ENCODE peak calls at places on chromosomes 13 and 19, in eight cellular contexts. G is T-helper 22 cell; D is lower lobe of right lung; O is non-pigmented ciliary epithelial cell; F is CD8-positive, alpha-beta T cell; Y is left colon; I is HS-5; N is amniotic epithelial cell. K is an unnamed sample.

GRCh38 chr19:53945441-53945840 is 17.3 kb upstream of the CACNG8 start:
- DNase-seq in G (no peak), D (no peak), O (no peak), F (no peak), Y (no peak), I (no peak), N (peak; percentile 29), K (no peak)

GRCh38 chr19:29422047-29422446 is 103.7 kb upstream of the VSTM2B start:
- DNase-seq in G (no peak), D (no peak), O (no peak), F (no peak), Y (no peak), I (no peak), N (no peak), K (no peak)

GRCh38 chr19:5050016-5050656 is 81.2 kb downstream of the KDM4B start:
- DNase-seq in G (no peak), D (no peak), O (no peak), F (no peak), Y (no peak), I (no peak), N (no peak), K (no peak)

GRCh38 chr13:25249001-25249543 is 38.2 kb downstream of the MTMR6 start:
- DNase-seq in G (no peak), D (no peak), O (peak; percentile 22), F (no peak), Y (no peak), I (no peak), N (peak; percentile 89), K (no peak)

GRCh38 chr13:110644892-110645521 is 29.7 kb downstream of the NAXD start:
- DNase-seq in G (no peak), D (peak; percentile 81), O (no peak), F (peak; percentile 66), Y (peak; percentile 73), I (no peak), N (peak; percentile 76), K (peak; percentile 10)

GRCh38 chr19:47094557-47095517 is 18.7 kb downstream of the ZC3H4 start:
- DNase-seq in G (no peak), D (peak; percentile 85), O (no peak), F (peak; percentile 56), Y (peak; percentile 73), I (no peak), N (peak; percentile 63), K (no peak)

GRCh38 chr13:113645329-113645728 is 12.7 kb downstream of the ATP4B start:
- DNase-seq in G (no peak), D (peak; percentile 41), O (no peak), F (no peak), Y (no peak), I (no peak), N (no peak), K (no peak)

GRCh38 chr19:6719992-6720368 is 470 bp downstream of the C3 start:
- DNase-seq in G (no peak), D (no peak), O (no peak), F (no peak), Y (no peak), I (no peak), N (no peak), K (no peak)

GRCh38 chr19:29531458-29532025 is 5.7 kb downstream of the VSTM2B start:
- DNase-seq in G (no peak), D (no peak), O (no peak), F (no peak), Y (no peak), I (no peak), N (no peak), K (no peak)

GRCh38 chr19:44692379-44692721 is 6.6 kb upstream of the CEACAM16 start:
- DNase-seq in G (no peak), D (no peak), O (no peak), F (no peak), Y (no peak), I (no peak), N (no peak), K (no peak)

GRCh38 chr19:57850553-57851017 is 926 bp downstream of the ZNF587 start:
- DNase-seq in G (no peak), D (no peak), O (peak; percentile 40), F (no peak), Y (peak; percentile 77), I (no peak), N (peak; percentile 41), K (no peak)

GRCh38 chr13:25806304-25806974 is 245.4 kb downstream of the SHISA2 start:
- DNase-seq in G (no peak), D (no peak), O (no peak), F (no peak), Y (no peak), I (no peak), N (peak; percentile 26), K (no peak)

GRCh38 chr19:4967738-4968461 is 1.0 kb upstream of the KDM4B start:
- DNase-seq in G (no peak), D (no peak), O (no peak), F (no peak), Y (no peak), I (no peak), N (peak; percentile 95), K (no peak)

GRCh38 chr13:66700336-66700735 is 529.8 kb downstream of the PCDH9 start:
- DNase-seq in G (no peak), D (no peak), O (no peak), F (no peak), Y (no peak), I (no peak), N (peak; percentile 28), K (no peak)

GRCh38 chr19:18290250-18291018 is 9.0 kb upstream of the JUND start:
- DNase-seq in G (peak; percentile 90), D (no peak), O (no peak), F (peak; percentile 68), Y (no peak), I (no peak), N (peak; percentile 49), K (no peak)

GRCh38 chr19:38721977-38722773 is 22.1 kb downstream of the CAPN12 start:
- DNase-seq in G (no peak), D (no peak), O (no peak), F (no peak), Y (no peak), I (no peak), N (no peak), K (no peak)

GRCh38 chr13:24141333-24141910 is 19.1 kb upstream of the SPATA13 start:
- DNase-seq in G (no peak), D (no peak), O (no peak), F (no peak), Y (no peak), I (no peak), N (no peak), K (no peak)

GRCh38 chr13:32586022-32586900 is at the start of gene PDS5B:
- DNase-seq in G (peak; percentile 95), D (peak; percentile 96), O (peak; percentile 64), F (peak; percentile 98), Y (peak; percentile 94), I (no peak), N (peak; percentile 89), K (peak; percentile 51)

GRCh38 chr19:18013621-18014111 is 5.7 kb downstream of the ARRDC2 start:
- DNase-seq in G (no peak), D (no peak), O (no peak), F (no peak), Y (no peak), I (no peak), N (no peak), K (no peak)

GRCh38 chr19:36772341-36773222 is at the start of gene ZNF850:
- DNase-seq in G (peak; percentile 88), D (peak; percentile 95), O (peak; percentile 85), F (peak; percentile 97), Y (peak; percentile 95), I (no peak), N (peak; percentile 92), K (peak; percentile 55)

GRCh38 chr19:49560358-49560900 is 19.9 kb downstream of the NOSIP start:
- DNase-seq in G (no peak), D (no peak), O (no peak), F (peak; percentile 73), Y (peak; percentile 74), I (no peak), N (no peak), K (no peak)

GRCh38 chr19:782195-783043 is 14.8 kb upstream of the PTBP1 start:
- DNase-seq in G (no peak), D (no peak), O (no peak), F (no peak), Y (no peak), I (no peak), N (peak; percentile 64), K (peak; percentile 17)

GRCh38 chr19:47601180-47601904 is 7.6 kb upstream of the BICRA start:
- DNase-seq in G (no peak), D (no peak), O (no peak), F (no peak), Y (peak; percentile 88), I (no peak), N (no peak), K (no peak)

GRCh38 chr13:24176351-24177101 is 16.0 kb downstream of the SPATA13 start:
- DNase-seq in G (no peak), D (no peak), O (no peak), F (no peak), Y (no peak), I (no peak), N (peak; percentile 73), K (no peak)

GRCh38 chr13:23449386-23450162 is 16.1 kb upstream of the SACS start:
- DNase-seq in G (no peak), D (no peak), O (no peak), F (no peak), Y (no peak), I (no peak), N (no peak), K (no peak)

GRCh38 chr13:34035676-34036325 is 217.9 kb downstream of the RFC3 start:
- DNase-seq in G (no peak), D (no peak), O (no peak), F (no peak), Y (no peak), I (no peak), N (peak; percentile 20), K (no peak)

GRCh38 chr13:25881946-25882574 is 169.8 kb downstream of the SHISA2 start:
- DNase-seq in G (no peak), D (no peak), O (peak; percentile 28), F (no peak), Y (no peak), I (no peak), N (peak; percentile 40), K (no peak)

GRCh38 chr19:44847144-44848035 is 1.3 kb downstream of the NECTIN2 start:
- DNase-seq in G (no peak), D (peak; percentile 85), O (no peak), F (no peak), Y (peak; percentile 85), I (no peak), N (peak; percentile 74), K (no peak)

GRCh38 chr19:51337141-51337860 is 4.6 kb downstream of the VSIG10L start:
- DNase-seq in G (no peak), D (no peak), O (no peak), F (no peak), Y (no peak), I (no peak), N (no peak), K (no peak)

GRCh38 chr19:20923077-20923871 is at the start of gene ZNF85:
- DNase-seq in G (peak; percentile 80), D (peak; percentile 90), O (peak; percentile 63), F (peak; percentile 90), Y (peak; percentile 85), I (peak; percentile 57), N (peak; percentile 90), K (peak; percentile 59)

GRCh38 chr19:44643605-44644390 is at the start of gene PVR:
- DNase-seq in G (no peak), D (peak; percentile 86), O (no peak), F (peak; percentile 53), Y (peak; percentile 74), I (no peak), N (peak; percentile 47), K (no peak)